ENCODE peak calls at places on chromosomes 5 and 9, in seven cellular contexts. Q, S, O, V, D, F and X are unnamed samples.
A peak's percentile ranks its signal among the peaks of the same experiment; 100 is the strongest.

GRCh38 chr9:97962575-97962974 is 20.6 kb upstream of the ANP32B start:
- DNase-seq in D (no peak), Q (no peak), O (no peak), F (no peak), S (no peak), V (no peak), X (no peak)

GRCh38 chr5:160175438-160176218 is 53.7 kb upstream of the FABP6 start:
- DNase-seq in F (no peak), D (no peak), Q (no peak), V (peak; percentile 41), O (no peak), S (no peak), X (no peak)

GRCh38 chr5:150862070-150862469 is 15.7 kb downstream of the IRGM start:
- DNase-seq in V (no peak), O (no peak), S (no peak), Q (no peak), F (no peak), D (no peak), X (no peak)

GRCh38 chr9:91536211-91536691 is 112.6 kb upstream of the NFIL3 start:
- DNase-seq in Q (peak; percentile 94), S (no peak), O (no peak), D (no peak), F (no peak), V (peak; percentile 90), X (peak; percentile 48)

GRCh38 chr9:19976226-19976625 is 187.4 kb upstream of the SLC24A2 start:
- DNase-seq in S (no peak), Q (no peak), V (no peak), D (no peak), F (no peak), O (no peak), X (no peak)

GRCh38 chr5:134175874-134176522 is 752 bp downstream of the SKP1 start:
- DNase-seq in V (peak; percentile 25), F (peak; percentile 85), S (no peak), O (no peak), Q (peak; percentile 47), D (no peak), X (peak; percentile 42)

GRCh38 chr9:21656776-21657637 is 145.4 kb upstream of the MTAP start:
- DNase-seq in F (no peak), V (peak; percentile 87), Q (no peak), O (no peak), S (no peak), D (no peak), X (no peak)

GRCh38 chr5:7902201-7902600 is 33.3 kb downstream of the MTRR start:
- DNase-seq in D (no peak), O (no peak), Q (no peak), S (no peak), F (no peak), V (no peak), X (no peak)

GRCh38 chr5:367358-368130 is 46.0 kb downstream of the AHRR start:
- DNase-seq in V (no peak), S (no peak), D (no peak), O (peak; percentile 20), F (no peak), Q (no peak), X (no peak)

GRCh38 chr9:18969095-18969494 is 63.9 kb downstream of the SAXO1 start:
- DNase-seq in O (no peak), Q (no peak), S (no peak), F (no peak), V (no peak), D (no peak), X (no peak)

GRCh38 chr5:160173-160510 is 31.2 kb upstream of the LRRC14B start:
- DNase-seq in S (no peak), O (peak; percentile 14), D (no peak), V (peak; percentile 65), Q (no peak), F (no peak), X (no peak)

GRCh38 chr9:126116351-126117157 is 210.1 kb upstream of the MVB12B start:
- DNase-seq in F (no peak), V (no peak), Q (no peak), D (no peak), S (no peak), O (peak; percentile 15), X (no peak)

GRCh38 chr5:147734839-147735238 is 47.7 kb downstream of the JAKMIP2 start:
- DNase-seq in Q (no peak), O (no peak), F (no peak), D (no peak), S (no peak), V (no peak), X (no peak)

GRCh38 chr5:65837139-65837538 is 89.2 kb upstream of the ERBIN start:
- DNase-seq in O (no peak), S (no peak), D (no peak), V (peak; percentile 93), Q (peak; percentile 58), F (no peak), X (no peak)

GRCh38 chr5:160209917-160210316 is 19.4 kb upstream of the FABP6 start:
- DNase-seq in S (no peak), D (no peak), F (peak; percentile 12), V (no peak), O (no peak), Q (no peak), X (peak; percentile 30)

DNA sequence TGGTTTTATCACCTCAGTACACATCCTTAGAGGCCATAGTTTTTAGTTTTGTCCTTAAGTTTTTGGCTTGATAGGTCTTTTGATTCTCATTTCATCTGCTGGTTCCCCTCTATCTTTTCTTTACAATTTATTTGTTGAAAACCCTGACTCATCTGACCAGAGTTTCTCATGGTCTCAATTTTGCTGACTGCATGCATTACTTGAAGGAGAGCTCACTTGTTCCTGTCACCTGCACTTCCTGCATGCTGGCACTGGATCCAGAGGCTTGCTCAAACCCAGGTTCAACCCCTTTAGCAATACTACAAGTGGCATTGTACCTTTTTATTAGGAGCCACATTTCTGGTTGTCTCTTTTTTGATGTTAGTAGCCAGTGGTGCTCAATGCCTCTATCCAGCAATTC is 26.7 kb downstream of the FBXO10 start:
- DNase-seq in Q (peak; percentile 8), V (peak; percentile 40), S (no peak), F (no peak), O (no peak), D (no peak), X (no peak)
- H3K9ac ChIP-seq in Q (no peak overlapping the region), V (no peak overlapping the region), S (no peak overlapping the region), F (no peak overlapping the region), O (no peak overlapping the region), D (no peak overlapping the region), X (no peak overlapping the region)

DNA sequence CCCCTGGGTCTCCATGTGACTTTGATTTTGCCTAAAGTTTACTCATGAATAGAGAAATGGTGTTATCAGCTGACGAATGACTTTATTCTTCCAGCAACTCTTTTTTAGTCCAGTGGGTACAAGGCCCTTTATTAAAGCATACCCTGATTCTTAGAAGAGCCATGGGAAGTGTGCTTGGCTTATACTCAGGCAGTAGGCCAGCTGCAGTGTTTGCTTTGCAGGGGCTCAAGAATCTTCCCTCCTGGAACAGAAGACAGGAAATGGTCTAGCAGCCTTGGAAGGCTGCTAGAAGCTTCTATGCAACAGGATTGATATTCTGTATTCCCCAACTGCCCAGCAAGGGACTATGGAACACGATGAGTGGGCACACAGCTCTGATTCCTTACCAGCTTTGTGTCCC is 73.4 kb upstream of the PLPP6 start:
- DNase-seq in V (no peak), Q (no peak), S (no peak), F (no peak), O (no peak), D (no peak), X (no peak)
- H3K18ac ChIP-seq in V (no peak overlapping the region), Q (no peak overlapping the region), S (no peak overlapping the region), F (no peak overlapping the region), O (no peak overlapping the region), D (no peak overlapping the region), X (no peak overlapping the region)

GRCh38 chr5:97355775-97356174 is 172.7 kb upstream of the RIOK2 start:
- DNase-seq in S (no peak), D (no peak), F (no peak), Q (no peak), V (no peak), O (no peak), X (no peak)
- H3K9ac ChIP-seq in S (no peak overlapping the region), D (no peak overlapping the region), F (no peak overlapping the region), Q (no peak overlapping the region), V (no peak overlapping the region), O (no peak overlapping the region), X (no peak overlapping the region)

DNA sequence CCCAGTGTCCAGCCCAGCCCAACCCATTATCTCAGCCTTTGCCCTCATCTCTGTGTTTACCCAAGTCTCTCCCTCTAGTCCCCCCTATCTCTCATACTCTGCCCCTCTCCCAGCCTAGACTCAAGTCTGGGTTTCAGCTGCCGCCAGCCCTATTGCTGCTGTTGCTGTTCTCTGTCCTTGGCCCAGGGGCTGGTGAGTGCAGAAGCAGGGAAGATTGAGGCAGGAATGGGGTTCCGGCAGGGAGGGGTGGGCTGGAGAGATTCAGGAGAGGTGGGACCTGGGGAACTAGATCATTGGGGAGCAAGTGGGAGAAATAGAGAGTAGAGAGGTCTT is 702 bp downstream of the TMEM8B start:
- DNase-seq in O (no peak), V (no peak), F (no peak), Q (no peak), D (no peak), S (no peak), X (no peak)
- H3K18ac ChIP-seq in O (no peak overlapping the region), V (peak overlapping the region; percentile 59), F (peak overlapping the region; percentile 69), Q (peak overlapping the region; percentile 63), D (no peak overlapping the region), S (peak overlapping the region; percentile 61), X (no peak overlapping the region)

DNA sequence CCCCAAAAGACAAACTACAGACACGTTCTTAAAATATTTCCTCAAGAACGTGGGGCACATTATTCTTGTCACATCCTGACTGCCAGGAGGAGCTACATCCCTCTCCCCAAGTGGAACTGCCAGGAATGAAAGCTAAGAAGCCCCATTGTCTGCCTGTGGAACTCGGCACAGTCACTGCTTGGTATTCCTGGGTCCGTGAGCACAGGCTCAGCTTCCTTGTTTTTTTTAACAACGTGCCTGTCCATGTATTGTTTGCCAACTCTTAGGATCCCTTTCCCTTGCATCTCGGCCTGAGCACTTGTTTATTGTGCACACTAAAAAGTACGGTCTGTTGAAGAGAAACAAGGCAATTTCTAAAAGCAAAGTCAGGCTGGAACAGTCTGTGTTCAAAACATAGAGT is 47.0 kb upstream of the SELENOP start:
- DNase-seq in S (peak; percentile 21), O (no peak), F (no peak), Q (no peak), D (no peak), V (no peak), X (no peak)
- H3K9ac ChIP-seq in S (no peak overlapping the region), O (no peak overlapping the region), F (no peak overlapping the region), Q (peak overlapping the region; percentile 65), D (no peak overlapping the region), V (no peak overlapping the region), X (no peak overlapping the region)

GRCh38 chr9:113363336-113363735 is 13.4 kb downstream of the HDHD3 start:
- DNase-seq in V (no peak), S (no peak), Q (no peak), O (no peak), D (no peak), F (no peak), X (no peak)
- H3K18ac ChIP-seq in V (no peak overlapping the region), S (no peak overlapping the region), Q (no peak overlapping the region), O (no peak overlapping the region), D (no peak overlapping the region), F (no peak overlapping the region), X (no peak overlapping the region)

DNA sequence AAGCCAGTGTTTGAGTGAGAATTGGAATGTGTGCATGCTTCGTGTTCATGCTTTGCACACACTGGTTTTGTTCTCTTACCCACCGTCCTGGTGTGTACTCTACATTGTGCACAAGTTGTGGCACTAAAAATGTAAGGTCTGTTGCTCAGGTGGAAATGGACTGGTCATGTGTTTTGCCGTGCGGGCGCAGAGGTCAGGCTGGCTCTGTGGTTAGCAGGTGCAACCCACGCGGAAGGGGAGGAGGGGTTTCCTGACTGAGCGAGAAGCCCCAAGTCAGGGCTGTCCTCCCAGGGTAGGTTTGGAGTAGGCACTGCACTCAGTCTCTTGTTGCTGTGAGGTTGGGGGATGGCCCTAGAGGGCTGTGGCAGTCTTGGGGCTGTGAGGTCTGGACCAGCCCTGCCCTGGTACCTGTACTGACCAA is 86.6 kb downstream of the EHMT1 start:
- DNase-seq in D (no peak), F (no peak), V (no peak), S (no peak), O (no peak), Q (no peak), X (no peak)
- H3K9ac ChIP-seq in D (no peak overlapping the region), F (no peak overlapping the region), V (no peak overlapping the region), S (peak overlapping the region; percentile 27), O (no peak overlapping the region), Q (no peak overlapping the region), X (no peak overlapping the region)